ENCODE peak calls at places on chromosomes 4 and X, in five cellular contexts. D is NCI-H510A treated with DMSO at 0.1 percent for 48 hours; N is IMR-90; I is HT1080; E is activated CD4-positive, alpha-beta T cell treated with anti-CD3 and anti-CD28 coated beads for 1 hour. G is an unnamed sample.

GRCh38 chr4:168908859-168909390 is 101.1 kb downstream of the CBR4 start:
- DNase-seq in E (no peak), D (no peak), N (peak), I (no peak), G (no peak)

GRCh38 chr4:150297861-150298474 is 219.7 kb downstream of the DCLK2 start:
- DNase-seq in E (no peak), N (peak), I (peak), D (peak), G (no peak)

GRCh38 chr4:8205241-8205707 is 6.2 kb downstream of the SH3TC1 start:
- DNase-seq in I (no peak), E (no peak), N (peak), D (no peak), G (peak)

GRCh38 chr4:116551798-116552197 is 533.6 kb downstream of the TRAM1L1 start:
- DNase-seq in D (no peak), I (no peak), N (no peak), E (no peak), G (no peak)

GRCh38 chr4:40305329-40306193 is 29.6 kb upstream of the CHRNA9 start:
- DNase-seq in N (no peak), I (no peak), D (no peak), E (no peak), G (no peak)

GRCh38 chr4:48258845-48259397 is 10.7 kb downstream of the TEC start:
- DNase-seq in N (no peak), D (no peak), I (no peak), E (no peak), G (no peak)

GRCh38 chrX:47958943-47959342 is 44.8 kb downstream of the ZNF182 start:
- DNase-seq in D (no peak), E (no peak), I (no peak), N (no peak), G (no peak)

GRCh38 chrX:109266034-109266433 is 215.9 kb downstream of the GUCY2F start:
- DNase-seq in E (no peak), D (no peak), I (peak), N (no peak), G (no peak)

GRCh38 chr4:710116-710515 is 4.5 kb downstream of the PCGF3 start:
- DNase-seq in E (no peak), I (no peak), N (no peak), D (no peak), G (no peak)

G was measured in hepatic stellate cell.